ENCODE peak calls at places on chromosomes 2 and 18, in four cellular contexts. Q, P, G and E are unnamed samples.

GRCh38 chr18:13437034-13437433 is 218.5 kb downstream of the LDLRAD4 start:
- DNase-seq in G (no peak), Q (no peak), P (no peak), E (no peak)

GRCh38 chr2:109447811-109448210 is 166.0 kb downstream of the SEPTIN10 start:
- DNase-seq in P (no peak), Q (no peak), G (no peak), E (no peak)

GRCh38 chr2:54065411-54065810 is 50.0 kb upstream of the ACYP2 start:
- DNase-seq in G (no peak), Q (no peak), P (peak; percentile 92), E (peak; percentile 27)

GRCh38 chr2:168801961-168802824 is at the start of gene NOSTRIN:
- DNase-seq in P (peak; percentile 30), G (no peak), Q (no peak), E (peak; percentile 53)

GRCh38 chr2:406876-407275 is 119.0 kb upstream of the ALKAL2 start:
- DNase-seq in G (no peak), P (no peak), Q (no peak), E (no peak)

GRCh38 chr2:102147935-102148334 is 5.4 kb downstream of the IL1R1 start:
- DNase-seq in P (peak; percentile 90), G (no peak), Q (no peak), E (no peak)

GRCh38 chr2:215003001-215003400 is 135.4 kb downstream of the ABCA12 start:
- DNase-seq in G (no peak), Q (no peak), P (peak; percentile 27), E (no peak)

GRCh38 chr2:54476852-54477251 is 20.7 kb downstream of the SPTBN1 start:
- DNase-seq in P (no peak), Q (no peak), G (no peak), E (no peak)

GRCh38 chr2:189466656-189467055 is 25.4 kb downstream of the WDR75 start:
- DNase-seq in Q (no peak), P (peak; percentile 51), G (no peak), E (peak; percentile 8)

GRCh38 chr2:204110250-204111183 is 174.0 kb downstream of the ICOS start:
- DNase-seq in P (peak; percentile 18), G (peak; percentile 49), Q (peak; percentile 21), E (no peak)

GRCh38 chr2:216139884-216140283 is 30.7 kb downstream of the XRCC5 start:
- DNase-seq in P (peak; percentile 23), Q (peak; percentile 18), G (peak; percentile 26), E (no peak)

GRCh38 chr2:163692611-163693482 is 43.0 kb downstream of the FIGN start:
- DNase-seq in Q (no peak), G (no peak), P (peak; percentile 24), E (no peak)

GRCh38 chr2:179691235-179691634 is 170.2 kb downstream of the ZNF385B start:
- DNase-seq in Q (no peak), P (peak; percentile 34), G (no peak), E (no peak)

GRCh38 chr2:203745267-203745666 is 38.8 kb downstream of the CD28 start:
- DNase-seq in P (no peak), Q (no peak), G (no peak), E (no peak)

GRCh38 chr2:48601349-48601748 is 16.3 kb upstream of the GTF2A1L start:
- DNase-seq in Q (no peak), G (no peak), P (peak; percentile 21), E (no peak)
- TF ChIP-seq CTCF in Q (peak; percentile 36), G (peak; percentile 24), P (peak; percentile 37), E (peak; percentile 17)

GRCh38 chr2:226799211-226799975 is at the start of gene IRS1:
- DNase-seq in G (peak; percentile 59), P (peak; percentile 81), Q (peak; percentile 67), E (peak; percentile 67)

GRCh38 chr2:226800941-226801784 is 1.5 kb upstream of the IRS1 start:
- DNase-seq in Q (peak; percentile 89), P (peak; percentile 76), G (peak; percentile 88), E (no peak)

GRCh38 chr2:226797989-226798421 is 1.6 kb downstream of the IRS1 start:
- DNase-seq in P (no peak), G (no peak), Q (no peak), E (no peak)

GRCh38 chr2:226798422-226799210 is 1.0 kb downstream of the IRS1 start:
- DNase-seq in G (peak; percentile 77), P (peak; percentile 62), Q (peak; percentile 70), E (no peak)

DNA sequence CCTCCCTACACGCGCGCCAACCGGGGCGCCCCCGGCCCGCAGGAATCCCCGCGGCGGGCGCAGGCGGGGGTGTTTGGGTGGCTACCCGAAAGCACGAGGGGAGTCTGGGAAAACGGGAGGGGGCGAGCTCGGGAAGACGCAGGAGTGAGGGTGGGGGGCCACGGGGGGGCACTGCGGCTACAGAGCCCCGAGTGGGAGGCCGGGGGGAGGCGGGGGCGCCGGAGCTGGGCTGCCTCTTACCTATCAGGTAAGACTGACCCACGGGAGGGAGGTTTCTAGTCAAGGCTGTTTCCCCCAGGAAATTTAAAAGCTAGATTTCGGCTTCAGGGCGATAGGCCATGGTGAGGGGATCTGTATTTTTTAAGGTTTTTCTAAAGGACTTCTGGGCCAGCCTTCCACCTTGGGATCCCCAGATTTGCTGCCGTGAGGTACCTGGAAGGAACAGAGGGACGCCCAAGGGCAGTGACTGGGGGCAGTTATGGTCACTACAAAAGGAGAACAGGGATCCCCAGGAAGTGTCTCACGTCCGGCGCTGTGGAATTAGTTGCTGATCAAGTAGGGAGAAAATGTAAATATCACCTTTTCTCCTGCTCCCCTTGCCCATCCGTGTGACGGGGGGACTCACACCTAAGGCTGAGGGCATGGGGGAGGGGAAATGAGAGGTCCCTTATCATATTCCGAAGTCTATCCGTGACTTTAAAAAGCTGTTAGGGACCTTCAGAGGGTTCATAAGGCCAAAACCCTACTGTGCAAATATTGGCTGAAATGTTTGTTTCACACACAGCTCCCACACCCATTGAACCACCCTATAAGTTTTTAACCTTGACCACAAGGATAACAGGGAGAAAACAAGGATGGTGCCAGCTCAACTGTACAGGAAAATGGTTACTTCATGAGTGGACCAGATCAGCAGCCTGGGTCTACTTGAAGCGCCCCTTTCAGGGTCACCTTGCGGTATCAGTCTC is 638 bp upstream of the IRS1 start:
- DNase-seq in P (peak; percentile 49), G (peak; percentile 51), Q (no peak), E (no peak)
- TF ChIP-seq CTCF in P (no peak), G (no peak), Q (no peak), E (no peak)

DNA sequence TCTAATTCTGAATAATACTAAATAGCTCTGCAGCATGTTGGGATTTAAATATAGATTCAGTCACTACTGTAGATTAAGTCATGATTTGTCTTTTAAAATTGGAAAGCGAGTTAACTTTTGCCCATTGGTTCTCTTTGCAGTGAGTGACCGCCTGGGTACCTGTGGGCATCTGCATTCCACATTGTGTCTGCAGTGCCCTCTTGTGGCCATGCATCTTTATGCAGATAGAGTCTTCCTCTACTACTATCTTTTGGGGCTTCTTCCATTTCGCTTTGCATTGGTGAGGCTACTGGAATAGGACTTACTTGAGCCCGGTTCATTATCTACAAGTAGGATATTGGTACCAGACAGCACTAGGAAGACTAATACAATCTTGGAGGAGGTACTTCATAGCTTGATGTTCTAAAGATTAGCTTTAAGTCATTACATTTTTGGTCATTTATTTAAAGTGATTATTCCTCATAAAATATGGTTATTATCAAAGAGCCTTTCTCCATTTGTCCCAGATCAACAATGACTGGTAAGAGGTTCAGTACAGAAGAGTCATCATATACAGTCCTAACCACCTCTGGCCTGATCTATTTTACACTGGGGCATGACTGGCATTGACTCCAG is 203.0 kb downstream of the SOCS6 start:
- DNase-seq in G (peak; percentile 28), Q (peak; percentile 41), P (peak; percentile 62), E (no peak)
- TF ChIP-seq CTCF in G (peak; percentile 71), Q (peak; percentile 93), P (peak; percentile 83), E (peak; percentile 80)

DNA sequence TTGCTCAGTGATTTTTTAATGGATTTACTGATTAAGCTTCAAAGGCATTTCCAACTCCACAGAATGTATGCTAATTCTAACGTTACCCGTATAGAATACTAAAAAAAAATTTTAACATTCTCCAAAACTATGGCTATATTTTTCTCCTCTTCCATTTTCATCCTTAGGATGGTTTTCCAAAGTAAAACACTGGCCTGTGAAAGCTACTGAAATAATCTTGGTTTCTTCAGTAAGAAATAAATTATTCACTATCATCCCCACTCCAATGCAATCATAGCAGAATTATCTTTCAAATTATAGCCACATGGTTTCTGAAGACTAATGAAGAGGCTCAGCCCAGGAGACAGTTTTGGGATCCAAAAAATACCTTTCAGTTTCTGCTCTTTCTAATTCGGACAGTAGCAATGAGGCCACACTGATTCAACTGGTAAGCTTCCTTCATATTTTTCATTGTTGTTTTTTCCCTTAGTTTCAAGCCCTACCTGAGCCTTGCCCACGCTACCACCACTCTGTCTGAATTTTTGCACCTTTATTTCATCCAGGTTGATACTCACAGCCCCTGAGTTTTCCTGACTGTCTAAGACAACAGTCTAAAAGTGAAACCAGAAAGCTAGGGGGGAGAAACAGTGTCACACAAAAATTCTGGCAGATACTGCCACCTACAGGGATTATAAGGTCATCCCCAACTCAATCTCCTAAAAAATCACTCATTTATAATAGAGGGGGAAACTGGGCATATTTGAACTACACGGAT is 887.9 kb downstream of the NRXN1 start:
- DNase-seq in P (peak; percentile 70), Q (peak; percentile 26), G (no peak), E (no peak)
- TF ChIP-seq CTCF in P (peak; percentile 60), Q (peak; percentile 57), G (peak; percentile 66), E (peak; percentile 33)

DNA sequence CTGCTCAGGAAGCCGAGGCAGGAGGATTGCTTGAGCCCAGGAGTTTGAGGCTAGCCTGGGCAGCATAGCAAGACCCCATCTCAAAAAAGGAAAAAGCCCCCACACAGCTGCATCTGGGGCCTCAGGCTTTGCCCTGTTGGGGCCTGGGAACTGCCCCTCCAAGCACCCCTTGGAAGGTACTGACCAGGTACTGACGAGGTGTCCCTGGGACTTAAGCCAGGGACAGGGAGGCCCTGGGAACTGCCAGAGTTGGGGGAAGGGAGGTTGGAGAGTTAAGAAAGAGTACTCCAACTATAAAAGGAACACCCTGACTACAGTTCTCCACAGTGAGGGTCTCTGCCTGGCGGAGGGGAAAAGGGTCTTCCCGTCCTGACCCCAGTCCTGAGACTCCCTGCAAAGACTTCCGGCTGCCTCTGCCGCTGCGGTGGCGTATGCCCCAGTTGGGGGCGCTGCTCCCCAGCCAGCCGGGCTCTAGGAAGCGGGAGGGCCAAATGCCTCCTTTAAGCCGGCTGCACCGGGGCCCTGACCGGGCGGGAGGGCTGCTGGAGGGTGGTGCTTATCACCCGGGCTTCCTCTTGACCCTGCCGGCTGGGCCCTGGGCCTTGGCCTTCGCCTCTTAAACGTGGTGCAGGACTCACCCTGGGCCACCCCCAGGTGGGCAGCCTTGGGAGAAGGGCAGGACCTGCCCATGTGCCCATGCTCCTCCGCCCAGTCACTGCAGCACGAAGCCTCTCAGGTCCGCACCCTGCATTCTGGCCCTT is 12.8 kb downstream of the SLC30A3 start:
- DNase-seq in G (no peak), P (peak; percentile 49), Q (peak; percentile 82), E (no peak)
- TF ChIP-seq CTCF in G (peak; percentile 53), P (peak; percentile 81), Q (peak; percentile 76), E (peak; percentile 83)

GRCh38 chr2:205751621-205752031 is 69.3 kb downstream of the NRP2 start:
- DNase-seq in G (no peak), P (peak; percentile 45), Q (no peak), E (no peak)
- TF ChIP-seq CTCF in G (no peak), P (no peak), Q (no peak), E (no peak)

GRCh38 chr2:18117592-18117991 is 239.1 kb downstream of the KCNS3 start:
- DNase-seq in Q (peak; percentile 25), G (no peak), P (peak; percentile 44), E (no peak)
- TF ChIP-seq CTCF in Q (no peak), G (peak; percentile 35), P (peak; percentile 55), E (peak; percentile 57)

GRCh38 chr2:123811846-123812245 is 213.2 kb upstream of the CNTNAP5 start:
- DNase-seq in Q (no peak), G (no peak), P (no peak), E (no peak)

GRCh38 chr2:123808243-123808642 is 216.8 kb upstream of the CNTNAP5 start:
- DNase-seq in G (no peak), P (no peak), Q (no peak), E (no peak)
- TF ChIP-seq CTCF in G (no peak), P (no peak), Q (no peak), E (no peak)